ENCODE peak calls at places on chromosomes 16 and 17, in nine cellular contexts. U is choroid plexus epithelial cell; W is non-pigmented ciliary epithelial cell; T is kidney epithelial cell; G is COR-L47; S is activated CD4-positive, CD25-positive, alpha-beta regulatory T cell; O is M059J; C is fibroblast of the aortic adventitia; Q is stimulated activated CD4-positive, alpha-beta T cell treated with anti-CD3 and anti-CD28 coated beads, Interleukin-2, amount 100 ng/mL, for 48 hours. E is an unnamed sample.
A peak's percentile ranks its signal among the peaks of the same experiment; 100 is the strongest.

GRCh38 chr16:88287219-88287618 is 95.5 kb upstream of the ZNF469 start:
- DNase-seq in C (peak; percentile 16), U (no peak), O (peak; percentile 20), T (no peak), Q (peak; percentile 21), S (no peak), W (no peak), G (no peak), E (peak; percentile 41)

GRCh38 chr17:74520790-74521480 is 10.3 kb downstream of the CD300LB start:
- DNase-seq in W (no peak), T (no peak), Q (no peak), G (no peak), U (no peak), S (no peak), O (peak; percentile 54), C (no peak), E (no peak)

GRCh38 chr16:26993988-26994387 is 72.7 kb upstream of the C16orf82 start:
- DNase-seq in C (peak; percentile 41), Q (no peak), U (peak; percentile 37), G (no peak), W (no peak), O (peak; percentile 64), S (no peak), T (no peak), E (no peak)

GRCh38 chr16:582614-583331 is 7.1 kb upstream of the RAB40C start:
- DNase-seq in T (no peak), C (no peak), G (no peak), W (no peak), O (peak; percentile 36), U (no peak), Q (no peak), S (no peak), E (peak; percentile 45)

GRCh38 chr17:79388556-79389295 is 222.1 kb downstream of the RBFOX3 start:
- DNase-seq in T (no peak), W (no peak), G (peak; percentile 71), Q (no peak), C (peak; percentile 18), U (peak; percentile 57), O (peak; percentile 37), S (no peak), E (peak; percentile 87)

GRCh38 chr16:17483266-17483864 is 12.6 kb upstream of the XYLT1 start:
- DNase-seq in W (no peak), C (no peak), Q (no peak), O (peak; percentile 49), U (no peak), S (no peak), T (no peak), G (no peak), E (no peak)

GRCh38 chr17:76545918-76546555 is 6.2 kb downstream of the PRCD start:
- DNase-seq in T (no peak), U (peak; percentile 17), C (no peak), G (no peak), O (no peak), S (no peak), W (no peak), Q (no peak), E (peak; percentile 4)

GRCh38 chr17:40344321-40345160 is 20.0 kb downstream of the GJD3 start:
- DNase-seq in G (no peak), T (no peak), O (no peak), S (no peak), Q (no peak), C (no peak), W (no peak), U (no peak), E (no peak)

GRCh38 chr17:1782171-1782567 is 20.3 kb downstream of the SERPINF1 start:
- DNase-seq in U (no peak), O (no peak), S (no peak), C (no peak), W (no peak), Q (no peak), G (no peak), T (no peak), E (no peak)

GRCh38 chr16:73886378-73886777 is 410.2 kb upstream of the PSMD7 start:
- DNase-seq in U (no peak), C (no peak), T (no peak), S (no peak), Q (no peak), O (no peak), W (no peak), G (no peak), E (no peak)

GRCh38 chr17:66776999-66777688 is 57.8 kb upstream of the CACNG5 start:
- DNase-seq in S (no peak), G (no peak), Q (no peak), U (peak; percentile 3), W (no peak), C (no peak), O (no peak), T (no peak), E (no peak)

GRCh38 chr17:29720471-29720990 is 97.8 kb upstream of the CORO6 start:
- DNase-seq in O (no peak), G (no peak), U (no peak), W (no peak), T (no peak), C (no peak), Q (no peak), S (no peak), E (no peak)

GRCh38 chr16:56191807-56192643 is 736 bp downstream of the GNAO1 start:
- DNase-seq in C (no peak), T (no peak), G (no peak), O (peak; percentile 32), S (no peak), Q (no peak), U (no peak), W (no peak), E (peak; percentile 32)

GRCh38 chr16:4656221-4656620 is 31.6 kb downstream of the MGRN1 start:
- DNase-seq in Q (no peak), U (no peak), T (no peak), W (no peak), G (no peak), S (no peak), C (no peak), O (no peak), E (no peak)

GRCh38 chr17:80844418-80844990 is 147.1 kb upstream of the CHMP6 start:
- DNase-seq in G (no peak), W (no peak), U (no peak), C (no peak), S (no peak), O (no peak), Q (no peak), T (no peak), E (no peak)

GRCh38 chr16:74225278-74225677 is 71.3 kb upstream of the PSMD7 start:
- DNase-seq in S (no peak), W (no peak), O (no peak), Q (no peak), G (no peak), T (no peak), C (no peak), U (no peak), E (no peak)

GRCh38 chr17:56777859-56778258 is 55.9 kb downstream of the C17orf67 start:
- DNase-seq in S (no peak), O (no peak), C (no peak), U (peak; percentile 42), W (no peak), G (no peak), T (no peak), Q (no peak), E (no peak)

GRCh38 chr16:78994135-78994534 is 606.4 kb downstream of the MAF start:
- DNase-seq in T (no peak), Q (no peak), U (no peak), W (no peak), S (no peak), G (no peak), O (no peak), C (no peak), E (no peak)

GRCh38 chr17:66727634-66728570 is 107.0 kb upstream of the CACNG5 start:
- DNase-seq in O (peak; percentile 28), G (peak; percentile 63), U (peak; percentile 80), S (no peak), Q (peak; percentile 15), C (peak; percentile 56), T (no peak), W (no peak), E (peak; percentile 88)

GRCh38 chr16:85286066-85286712 is 173.9 kb upstream of the CIBAR2 start:
- DNase-seq in O (peak; percentile 82), S (no peak), G (no peak), C (peak; percentile 80), T (no peak), W (no peak), Q (no peak), U (peak; percentile 38), E (no peak)

GRCh38 chr17:10292057-10292931 is 80.5 kb downstream of the MYH13 start:
- DNase-seq in C (peak; percentile 73), T (peak; percentile 49), S (no peak), U (no peak), W (no peak), G (no peak), O (no peak), Q (no peak), E (peak; percentile 15)